ENCODE peak calls at places on chromosome 13, in five cellular contexts. G is lung; T is CD8-positive, alpha-beta T cell; B is pancreas; Q is body of pancreas. S is an unnamed sample.

GRCh38 chr13:65966991-65967451 is 1263.1 kb downstream of the PCDH9 start:
- DNase-seq in G (no peak), T (no peak), B (no peak), Q (no peak), S (no peak)

GRCh38 chr13:41133951-41134350 is 1.3 kb upstream of the KBTBD6 start:
- DNase-seq in G (no peak), T (no peak), B (no peak), Q (no peak), S (no peak)

GRCh38 chr13:25171517-25172302 is at the start of gene AMER2:
- DNase-seq in G (no peak), T (no peak), B (peak; percentile 26), Q (peak; percentile 75), S (no peak)

GRCh38 chr13:31765441-31765840 is 26.1 kb downstream of the RXFP2 start:
- DNase-seq in G (no peak), T (no peak), B (no peak), Q (no peak), S (no peak)

GRCh38 chr13:32340917-32341316 is 25.6 kb downstream of the BRCA2 start:
- DNase-seq in G (no peak), T (no peak), B (no peak), Q (no peak), S (no peak)

GRCh38 chr13:44726214-44726613 is 150.1 kb upstream of the TSC22D1 start:
- DNase-seq in G (no peak), T (no peak), B (no peak), Q (no peak), S (no peak)

GRCh38 chr13:72774019-72774418 is 7.7 kb downstream of the DIS3 start:
- DNase-seq in G (no peak), T (no peak), B (no peak), Q (no peak), S (no peak)

GRCh38 chr13:110874508-110874960 is 40.3 kb downstream of the ANKRD10 start:
- DNase-seq in G (peak; percentile 86), T (no peak), B (peak; percentile 80), Q (peak; percentile 89), S (peak; percentile 94)

GRCh38 chr13:112391747-112392146 is 15.6 kb downstream of the SPACA7 start:
- DNase-seq in G (no peak), T (no peak), B (no peak), Q (no peak), S (no peak)

GRCh38 chr13:27920677-27921420 is 1.0 kb downstream of the PDX1 start:
- DNase-seq in G (no peak), T (no peak), B (no peak), Q (peak; percentile 33), S (no peak)

GRCh38 chr13:91031508-91031907 is 316.0 kb upstream of the MIR17HG start:
- DNase-seq in G (no peak), T (no peak), B (no peak), Q (no peak), S (no peak)

GRCh38 chr13:30872685-30873443 is 33.2 kb upstream of the MEDAG start:
- DNase-seq in G (no peak), T (no peak), B (no peak), Q (peak; percentile 15), S (no peak)

GRCh38 chr13:113838711-113839201 is 25.1 kb downstream of the GAS6 start:
- DNase-seq in G (no peak), T (no peak), B (no peak), Q (no peak), S (no peak)

GRCh38 chr13:77751513-77752456 is 54.3 kb downstream of the SLAIN1 start:
- DNase-seq in G (no peak), T (peak; percentile 36), B (peak; percentile 12), Q (peak; percentile 52), S (peak; percentile 25)

GRCh38 chr13:60562081-60562764 is 165.2 kb downstream of the TDRD3 start:
- DNase-seq in G (no peak), T (no peak), B (no peak), Q (no peak), S (no peak)

GRCh38 chr13:104953588-104953987 is 1581.9 kb downstream of the EFNB2 start:
- DNase-seq in G (no peak), T (no peak), B (no peak), Q (no peak), S (no peak)

GRCh38 chr13:42574011-42574410 is at the start of gene TNFSF11:
- DNase-seq in G (no peak), T (no peak), B (no peak), Q (no peak), S (no peak)

GRCh38 chr13:40813662-40814454 is 24.4 kb downstream of the SLC25A15 start:
- DNase-seq in G (no peak), T (no peak), B (no peak), Q (peak; percentile 31), S (no peak)

GRCh38 chr13:79503069-79503468 is 22.1 kb downstream of the NDFIP2 start:
- DNase-seq in G (no peak), T (no peak), B (no peak), Q (no peak), S (no peak)

GRCh38 chr13:110713981-110714797 is 689 bp downstream of the ING1 start:
- DNase-seq in G (peak; percentile 58), T (peak; percentile 89), B (peak; percentile 60), Q (peak; percentile 65), S (peak; percentile 63)

GRCh38 chr13:111508164-111508870 is 187.9 kb downstream of the TEX29 start:
- DNase-seq in G (no peak), T (no peak), B (no peak), Q (no peak), S (no peak)

GRCh38 chr13:112905990-112906641 is 62.9 kb upstream of the MCF2L start:
- DNase-seq in G (no peak), T (no peak), B (no peak), Q (no peak), S (no peak)

GRCh38 chr13:46572758-46573384 is 19.9 kb downstream of the LRCH1 start:
- DNase-seq in G (no peak), T (no peak), B (no peak), Q (no peak), S (no peak)
- H3K4me1 ChIP-seq in G (peaks cover 20% of the 10 kb centered on the region), T (peaks cover 9% of the 10 kb centered on the region), B (peaks cover 5% of the 10 kb centered on the region), Q (peaks cover 31% of the 10 kb centered on the region), S (peaks cover 3% of the 10 kb centered on the region)

GRCh38 chr13:46982856-46983582 is 86.2 kb upstream of the HTR2A start:
- DNase-seq in G (no peak), T (no peak), B (no peak), Q (no peak), S (no peak)
- H3K4me3 ChIP-seq in G (no peak overlapping the region), T (no peak overlapping the region), B (no peak overlapping the region), Q (no peak overlapping the region), S (no peak overlapping the region)

GRCh38 chr13:50474094-50474654 is 369.3 kb downstream of the DLEU7 start:
- DNase-seq in G (no peak), T (no peak), B (no peak), Q (no peak), S (no peak)
- TF ChIP-seq CTCF in G (no peak), T (no peak), B (no peak), Q (no peak), S (no peak)

DNA sequence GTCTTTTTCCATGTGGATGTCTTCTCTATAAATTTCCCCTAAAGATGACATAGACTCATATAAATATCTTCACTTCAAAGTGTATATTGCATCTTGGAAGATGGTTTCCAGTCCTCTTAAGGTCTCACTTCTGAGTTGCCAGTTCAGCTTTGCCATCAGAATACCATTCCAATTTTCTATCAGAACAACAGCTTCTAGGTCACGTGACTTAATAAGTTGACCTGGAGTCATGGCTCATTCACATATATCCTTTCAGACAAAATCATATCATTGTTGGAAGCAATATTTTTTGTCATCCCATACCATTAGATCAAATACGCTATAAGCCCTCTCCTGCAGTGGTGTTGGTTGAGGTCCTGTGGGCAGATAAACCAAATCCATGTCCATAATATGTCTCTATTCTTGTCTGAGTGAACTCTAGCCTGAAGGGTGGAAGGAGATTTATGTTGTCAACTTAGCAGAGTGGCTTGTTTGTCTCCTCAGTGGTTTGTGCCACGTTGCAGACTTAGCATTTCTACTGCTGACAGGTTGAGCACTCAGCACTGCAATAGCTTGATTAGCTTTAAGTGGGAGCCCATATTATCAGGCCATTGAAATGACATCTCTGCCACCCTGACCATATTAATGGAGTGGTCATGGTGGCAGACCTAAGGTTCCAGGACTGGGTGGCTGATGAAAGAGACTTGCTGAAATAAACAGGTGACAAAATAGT is 123.6 kb upstream of the PCDH17 start:
- DNase-seq in G (no peak), T (no peak), B (no peak), Q (no peak), S (no peak)
- H3K4me1 ChIP-seq in G (no peaks in the 10 kb centered on the region), T (no peaks in the 10 kb centered on the region), B (no peaks in the 10 kb centered on the region), Q (no peaks in the 10 kb centered on the region), S (no peaks in the 10 kb centered on the region)

DNA sequence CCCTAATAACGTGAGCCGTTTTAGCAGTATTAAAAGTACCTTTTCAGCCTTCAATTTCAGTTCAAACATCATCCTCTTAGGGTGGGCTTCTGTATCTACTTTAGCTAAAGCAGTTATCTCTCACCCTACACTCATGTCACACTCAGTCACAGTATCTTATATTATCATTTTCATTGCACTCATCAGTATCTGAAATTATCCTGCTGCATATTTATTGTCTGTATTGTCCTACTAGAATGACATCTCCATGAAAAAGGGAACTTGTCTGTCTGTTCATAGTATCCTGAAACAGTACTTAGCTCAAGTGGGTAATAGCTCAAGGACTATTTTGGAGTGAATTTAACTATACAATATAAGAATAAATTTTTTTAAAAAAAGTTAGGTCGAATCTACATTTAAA is 19.9 kb upstream of the RFC3 start:
- DNase-seq in G (no peak), T (no peak), B (no peak), Q (no peak), S (no peak)
- H3K4me3 ChIP-seq in G (no peak overlapping the region), T (no peak overlapping the region), B (no peak overlapping the region), Q (no peak overlapping the region), S (no peak overlapping the region)

DNA sequence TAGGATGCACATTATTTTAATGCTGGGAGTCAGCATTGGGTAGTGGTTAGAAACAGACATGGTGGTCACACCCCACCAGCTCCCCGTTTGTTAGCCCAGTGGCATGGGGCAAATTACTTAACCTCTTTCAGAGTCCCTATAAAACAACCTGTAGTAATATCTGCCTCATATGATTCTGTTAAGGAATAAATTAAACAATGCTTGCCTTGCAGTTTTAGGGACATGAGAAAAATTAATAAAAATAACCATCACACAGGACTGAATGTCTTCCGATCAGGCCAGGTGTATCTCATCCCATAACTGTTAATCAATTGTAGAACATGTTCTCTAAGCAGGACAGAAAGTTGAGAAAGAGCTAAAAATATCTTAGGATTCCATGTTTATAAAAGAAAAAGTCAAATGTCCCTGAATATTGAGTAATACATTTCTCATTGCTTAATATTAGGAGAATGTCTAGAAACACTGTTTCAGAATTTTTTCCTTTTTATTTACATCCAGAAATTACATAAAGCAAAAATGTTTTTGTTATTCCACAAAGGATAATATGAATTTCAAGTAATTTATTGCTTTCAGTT is 196.5 kb downstream of the GPC6 start:
- DNase-seq in G (no peak), T (no peak), B (no peak), Q (no peak), S (no peak)
- TF ChIP-seq CTCF in G (no peak), T (no peak), B (no peak), Q (no peak), S (no peak)

GRCh38 chr13:46617382-46617781 is 64.4 kb downstream of the LRCH1 start:
- DNase-seq in G (no peak), T (no peak), B (no peak), Q (no peak), S (no peak)
- H3K4me1 ChIP-seq in G (peaks cover 4% of the 10 kb centered on the region), T (peaks cover 2% of the 10 kb centered on the region), B (peaks cover 35% of the 10 kb centered on the region), Q (peaks cover 41% of the 10 kb centered on the region), S (peaks cover 8% of the 10 kb centered on the region)

S was measured in colonic mucosa.